ENCODE peak calls at places on chromosome 13, in five cellular contexts. L is WTC11, U is SHP77, Z is fibroblast of gingiva, E is GM03348. K is an unnamed sample.

GRCh38 chr13:33676700-33677048 is 141.3 kb upstream of the RFC3 start:
- DNase-seq in U (peak; percentile 80), L (no peak), Z (peak; percentile 36), E (peak; percentile 74), K (peak; percentile 68)

GRCh38 chr13:86729206-86729605 is 930.0 kb upstream of the SLITRK6 start:
- DNase-seq in L (no peak), U (no peak), Z (peak; percentile 34), E (no peak), K (no peak)

GRCh38 chr13:113445791-113446487 is 7.3 kb downstream of the ADPRHL1 start:
- DNase-seq in L (no peak), U (no peak), Z (no peak), E (no peak), K (no peak)

GRCh38 chr13:31476753-31477152 is 262.6 kb upstream of the RXFP2 start:
- DNase-seq in U (no peak), Z (no peak), L (no peak), E (no peak), K (no peak)

GRCh38 chr13:83709751-83710515 is 172.3 kb downstream of the SLITRK1 start:
- DNase-seq in U (no peak), Z (no peak), E (no peak), L (no peak), K (no peak)

GRCh38 chr13:101795460-101795859 is 343.0 kb downstream of the ITGBL1 start:
- DNase-seq in U (no peak), L (no peak), Z (no peak), E (no peak), K (no peak)

GRCh38 chr13:112711528-112712265 is 21.9 kb downstream of the ATP11A start:
- DNase-seq in Z (peak; percentile 89), U (no peak), L (peak; percentile 74), E (peak; percentile 97), K (peak; percentile 89)

GRCh38 chr13:114115191-114115671 is 17.2 kb downstream of the RASA3 start:
- DNase-seq in E (peak; percentile 65), L (peak; percentile 8), U (no peak), Z (peak; percentile 75), K (no peak)

GRCh38 chr13:48161530-48162179 is 66.8 kb upstream of the MED4 start:
- DNase-seq in U (no peak), L (no peak), Z (no peak), E (no peak), K (no peak)

GRCh38 chr13:59099182-59099950 is 1064.4 kb downstream of the DIAPH3 start:
- DNase-seq in L (no peak), U (no peak), E (no peak), Z (no peak), K (no peak)

GRCh38 chr13:81872581-81872980 is 1531.7 kb upstream of the SPRY2 start:
- DNase-seq in E (no peak), L (no peak), Z (no peak), U (peak; percentile 24), K (no peak)

GRCh38 chr13:51047434-51048165 is 63.5 kb downstream of the C13orf42 start:
- DNase-seq in U (no peak), L (no peak), E (no peak), Z (no peak), K (no peak)

GRCh38 chr13:20990910-20991525 is 70.4 kb downstream of the LATS2 start:
- DNase-seq in U (no peak), Z (no peak), L (no peak), E (no peak), K (no peak)

GRCh38 chr13:42545842-42546241 is 28.1 kb upstream of the TNFSF11 start:
- DNase-seq in U (no peak), Z (no peak), L (no peak), E (no peak), K (peak; percentile 26)

GRCh38 chr13:66994097-66994496 is 236.0 kb downstream of the PCDH9 start:
- DNase-seq in Z (peak; percentile 52), L (peak; percentile 83), U (peak; percentile 90), E (peak; percentile 51), K (peak; percentile 80)

GRCh38 chr13:97223711-97224461 is 1.8 kb downstream of the MBNL2 start:
- DNase-seq in U (peak; percentile 80), Z (peak; percentile 95), L (no peak), E (peak; percentile 69), K (peak; percentile 26)

GRCh38 chr13:45328661-45329105 is 12.3 kb downstream of the TPT1 start:
- DNase-seq in U (no peak), E (peak; percentile 44), Z (peak; percentile 76), L (no peak), K (no peak)

GRCh38 chr13:97079726-97080125 is 85.5 kb upstream of the OXGR1 start:
- DNase-seq in Z (no peak), U (no peak), L (no peak), E (no peak), K (no peak)